ENCODE peak calls at places on chromosome 16, in nine cellular contexts. U, X, Y, E, V, L, R, N and D are unnamed samples.

GRCh38 chr16:27353853-27354252 is 40.1 kb downstream of the IL4R start:
- DNase-seq in R (no peak), V (no peak), U (no peak), N (no peak), L (no peak), Y (no peak), E (no peak), X (no peak), D (no peak)

GRCh38 chr16:57266531-57267268 is 17.8 kb downstream of the PLLP start:
- DNase-seq in U (peak; percentile 25), L (no peak), R (no peak), N (no peak), V (no peak), E (no peak), Y (peak; percentile 61), X (peak; percentile 35), D (no peak)

GRCh38 chr16:88634141-88634993 is 4.0 kb upstream of the IL17C start:
- DNase-seq in R (no peak), L (peak; percentile 69), U (peak; percentile 68), N (no peak), V (no peak), X (no peak), Y (peak; percentile 53), E (peak; percentile 87), D (no peak)

GRCh38 chr16:16172991-16173390 is 50.3 kb downstream of the ABCC6 start:
- DNase-seq in N (no peak), L (no peak), U (no peak), E (no peak), V (no peak), Y (no peak), X (no peak), R (no peak), D (no peak)

GRCh38 chr16:70682239-70683145 is 3.4 kb downstream of the MTSS2 start:
- DNase-seq in U (no peak), E (no peak), N (no peak), R (peak; percentile 49), X (no peak), L (no peak), V (peak; percentile 75), Y (no peak), D (peak; percentile 69)

GRCh38 chr16:77596243-77596642 is 126.1 kb upstream of the NUDT7 start:
- DNase-seq in V (no peak), N (no peak), E (no peak), U (no peak), Y (no peak), R (no peak), L (no peak), X (no peak), D (no peak)

GRCh38 chr16:7581175-7581574 is 248.5 kb downstream of the RBFOX1 start:
- DNase-seq in R (no peak), N (no peak), Y (no peak), E (no peak), L (no peak), X (no peak), V (no peak), U (no peak), D (no peak)

GRCh38 chr16:1289480-1289872 is 20.0 kb upstream of the UBE2I start:
- DNase-seq in Y (no peak), V (no peak), E (no peak), X (no peak), U (no peak), R (no peak), N (no peak), L (no peak), D (no peak)

GRCh38 chr16:17362946-17363345 is 107.8 kb downstream of the XYLT1 start:
- DNase-seq in R (no peak), Y (no peak), E (no peak), U (no peak), N (no peak), V (no peak), L (no peak), X (no peak), D (no peak)

GRCh38 chr16:53925011-53925410 is 221.1 kb downstream of the FTO start:
- DNase-seq in U (no peak), V (no peak), N (peak; percentile 84), E (no peak), X (no peak), Y (no peak), R (no peak), L (no peak), D (peak; percentile 74)

GRCh38 chr16:86783626-86784266 is 205.4 kb downstream of the FOXL1 start:
- DNase-seq in L (no peak), N (no peak), X (peak; percentile 95), Y (peak; percentile 24), E (no peak), R (no peak), U (no peak), V (no peak), D (no peak)

GRCh38 chr16:56866955-56867830 is 2.2 kb downstream of the SLC12A3 start:
- DNase-seq in X (no peak), R (no peak), L (peak; percentile 54), U (peak; percentile 46), Y (peak; percentile 53), E (no peak), V (no peak), N (no peak), D (peak; percentile 70)

GRCh38 chr16:2487903-2488531 is 13.1 kb downstream of the TBC1D24 start:
- DNase-seq in Y (no peak), R (no peak), X (no peak), U (no peak), V (no peak), L (no peak), N (peak; percentile 87), E (no peak), D (no peak)

GRCh38 chr16:85781156-85781555 is 18.2 kb downstream of the EMC8 start:
- DNase-seq in X (no peak), U (no peak), E (no peak), V (no peak), N (no peak), L (no peak), Y (no peak), R (no peak), D (no peak)

GRCh38 chr16:57127037-57127763 is 34.8 kb downstream of the CPNE2 start:
- DNase-seq in Y (no peak), R (no peak), L (no peak), V (no peak), N (no peak), X (no peak), U (peak; percentile 17), E (no peak), D (no peak)

GRCh38 chr16:55154956-55155355 is 169.0 kb upstream of the IRX6 start:
- DNase-seq in E (no peak), U (no peak), N (no peak), X (no peak), R (no peak), L (no peak), V (no peak), Y (no peak), D (no peak)

GRCh38 chr16:83574388-83574787 is 233.4 kb upstream of the HSBP1 start:
- DNase-seq in R (no peak), U (no peak), E (peak; percentile 36), V (no peak), Y (no peak), N (no peak), L (no peak), X (no peak), D (no peak)